ENCODE peak calls at places on chromosomes 11 and 22, in ten cellular contexts. B, N, Q, F, K, J, G, L, A and U are unnamed samples.

GRCh38 chr11:100515087-100515486 is 172.0 kb upstream of the ARHGAP42 start:
- DNase-seq in Q (no peak), G (no peak), N (no peak), K (no peak), B (peak), J (no peak), A (peak), L (no peak), F (no peak), U (peak)

GRCh38 chr11:7603031-7603781 is 70.1 kb downstream of the CYB5R2 start:
- DNase-seq in J (no peak), A (no peak), Q (no peak), L (peak), K (no peak), N (no peak), G (no peak), B (no peak), F (no peak), U (no peak)

GRCh38 chr22:36733271-36733670 is 29.7 kb upstream of the CACNG2 start:
- DNase-seq in L (no peak), J (no peak), Q (no peak), G (no peak), N (no peak), K (no peak), B (no peak), A (no peak), F (peak), U (no peak)

GRCh38 chr11:122209619-122210377 is 93.8 kb upstream of the BLID start:
- DNase-seq in B (peak), L (peak), Q (no peak), K (no peak), N (no peak), A (peak), G (peak), J (peak), F (no peak), U (no peak)

GRCh38 chr22:45478108-45478771 is 24.4 kb upstream of the FBLN1 start:
- DNase-seq in J (no peak), G (no peak), K (no peak), B (peak), N (no peak), Q (no peak), A (no peak), L (peak), F (peak), U (peak)

GRCh38 chr22:45164217-45165123 is 745 bp downstream of the NUP50 start:
- DNase-seq in K (no peak), J (peak), F (peak), N (no peak), Q (no peak), G (no peak), B (peak), L (no peak), A (no peak), U (no peak)

GRCh38 chr11:1862588-1863351 is 9.9 kb downstream of the LSP1 start:
- DNase-seq in F (no peak), B (peak), Q (no peak), A (peak), J (no peak), G (peak), L (no peak), K (peak), N (no peak), U (no peak)

GRCh38 chr11:68014157-68014965 is 4.2 kb downstream of the ALDH3B1 start:
- DNase-seq in N (no peak), F (peak), Q (no peak), B (peak), K (peak), G (peak), L (peak), J (no peak), A (peak), U (peak)

GRCh38 chr11:126112547-126112946 is 49.9 kb upstream of the CDON start:
- DNase-seq in L (peak), N (no peak), K (no peak), G (no peak), Q (no peak), J (peak), F (peak), A (no peak), B (no peak), U (no peak)

GRCh38 chr11:69440876-69441275 is 40.6 kb upstream of the LINC01488 start:
- DNase-seq in Q (no peak), A (peak), G (no peak), L (no peak), J (no peak), B (no peak), F (peak), N (no peak), K (no peak), U (no peak)

GRCh38 chr11:64314146-64314804 is 3.1 kb downstream of the TRMT112 start:
- DNase-seq in A (no peak), N (no peak), L (no peak), G (no peak), F (no peak), K (no peak), B (no peak), Q (no peak), J (no peak), U (no peak)

GRCh38 chr22:20239063-20239950 is 28.8 kb downstream of the RTN4R start:
- DNase-seq in J (peak), Q (peak), B (peak), G (no peak), L (no peak), A (no peak), K (no peak), F (no peak), N (no peak), U (no peak)

GRCh38 chr22:49415219-49415951 is 412.3 kb downstream of the BRD1 start:
- DNase-seq in Q (no peak), A (no peak), F (peak), J (no peak), L (no peak), G (no peak), B (no peak), N (no peak), K (no peak), U (no peak)

GRCh38 chr22:45880732-45881523 is 96.0 kb downstream of the WNT7B start:
- DNase-seq in L (no peak), K (no peak), J (no peak), G (no peak), B (no peak), Q (no peak), A (no peak), F (peak), N (no peak), U (no peak)

GRCh38 chr11:111019931-111020381 is 225.6 kb upstream of the POU2AF2 start:
- DNase-seq in N (no peak), G (no peak), A (no peak), B (no peak), F (no peak), L (no peak), Q (no peak), J (no peak), K (no peak), U (no peak)

GRCh38 chr11:19237813-19238212 is 2.9 kb downstream of the E2F8 start:
- DNase-seq in Q (no peak), L (no peak), B (no peak), J (no peak), N (no peak), K (no peak), G (no peak), A (no peak), F (no peak), U (no peak)

GRCh38 chr11:44570411-44571155 is 5.1 kb downstream of the CD82 start:
- DNase-seq in A (no peak), Q (no peak), G (no peak), K (no peak), F (no peak), N (no peak), J (no peak), L (no peak), B (no peak), U (no peak)

GRCh38 chr11:125886997-125887372 is 483 bp upstream of the HYLS1 start:
- DNase-seq in F (peak), B (peak), J (peak), G (peak), Q (peak), L (no peak), N (no peak), K (no peak), A (peak), U (peak)

GRCh38 chr11:68643576-68643975 is 40.8 kb upstream of the GAL start:
- DNase-seq in F (no peak), J (no peak), K (no peak), B (no peak), G (no peak), Q (no peak), A (peak), N (no peak), L (no peak), U (peak)

GRCh38 chr22:35307892-35308291 is 8.2 kb downstream of the TOM1 start:
- DNase-seq in F (peak), L (no peak), J (no peak), K (no peak), A (no peak), N (no peak), G (no peak), Q (no peak), B (no peak), U (no peak)

GRCh38 chr11:68383976-68384501 is 71.6 kb downstream of the LRP5 start:
- DNase-seq in J (peak), G (peak), K (peak), F (no peak), N (peak), Q (no peak), B (peak), L (no peak), A (peak), U (peak)

GRCh38 chr22:49724030-49724892 is 103.4 kb downstream of the BRD1 start:
- DNase-seq in J (no peak), Q (no peak), L (no peak), K (no peak), F (peak), N (no peak), A (peak), B (no peak), G (no peak), U (peak)

GRCh38 chr11:130171534-130171933 is 12.0 kb downstream of the ST14 start:
- DNase-seq in F (no peak), N (no peak), L (no peak), G (no peak), J (no peak), B (no peak), A (no peak), K (no peak), Q (no peak), U (no peak)